ENCODE peak calls at places on chromosomes 13 and 19, in five cellular contexts. One of them, this sample, is unnamed.

GRCh38 chr19:16366433-16367268 is 42.0 kb downstream of the KLF2 start:
- DNase-seq in astrocyte of the spinal cord: no peak
- DNase-seq in CD4-positive, alpha-beta T cell: no peak
- DNase-seq in RWPE1: no peak
- DNase-seq in cardiac muscle cell: no peak
- DNase-seq in this sample: peak; percentile 73

GRCh38 chr19:47854459-47854858 is 4.6 kb upstream of the TPRX2 start:
- DNase-seq in astrocyte of the spinal cord: no peak
- DNase-seq in CD4-positive, alpha-beta T cell: no peak
- DNase-seq in cardiac muscle cell: no peak
- DNase-seq in RWPE1: no peak
- DNase-seq in this sample: no peak

GRCh38 chr19:18481505-18482222 is 40.2 kb downstream of the ELL start:
- DNase-seq in cardiac muscle cell: no peak
- DNase-seq in astrocyte of the spinal cord: no peak
- DNase-seq in CD4-positive, alpha-beta T cell: no peak
- DNase-seq in RWPE1: no peak
- DNase-seq in this sample: no peak

GRCh38 chr13:43664700-43665191 is 122.0 kb downstream of the ENOX1 start:
- DNase-seq in cardiac muscle cell: peak; percentile 18
- DNase-seq in astrocyte of the spinal cord: peak; percentile 75
- DNase-seq in RWPE1: peak; percentile 25
- DNase-seq in CD4-positive, alpha-beta T cell: no peak
- DNase-seq in this sample: no peak

GRCh38 chr13:36767276-36767675 is 51.7 kb upstream of the RFXAP start:
- DNase-seq in CD4-positive, alpha-beta T cell: no peak
- DNase-seq in astrocyte of the spinal cord: no peak
- DNase-seq in RWPE1: no peak
- DNase-seq in cardiac muscle cell: no peak
- DNase-seq in this sample: no peak

GRCh38 chr13:78679329-78679728 is 20.4 kb upstream of the OBI1 start:
- DNase-seq in CD4-positive, alpha-beta T cell: no peak
- DNase-seq in cardiac muscle cell: peak; percentile 45
- DNase-seq in astrocyte of the spinal cord: no peak
- DNase-seq in RWPE1: no peak
- DNase-seq in this sample: no peak

GRCh38 chr19:51980116-51980736 is 6.4 kb downstream of the ZNF350 start:
- DNase-seq in astrocyte of the spinal cord: no peak
- DNase-seq in CD4-positive, alpha-beta T cell: no peak
- DNase-seq in cardiac muscle cell: no peak
- DNase-seq in RWPE1: no peak
- DNase-seq in this sample: no peak

GRCh38 chr19:38718747-38719543 is 25.3 kb downstream of the CAPN12 start:
- DNase-seq in astrocyte of the spinal cord: peak; percentile 59
- DNase-seq in RWPE1: no peak
- DNase-seq in cardiac muscle cell: peak; percentile 59
- DNase-seq in CD4-positive, alpha-beta T cell: no peak
- DNase-seq in this sample: no peak

GRCh38 chr13:102870677-102871415 is 25.0 kb downstream of the ERCC5 start:
- DNase-seq in cardiac muscle cell: peak; percentile 82
- DNase-seq in astrocyte of the spinal cord: peak; percentile 73
- DNase-seq in RWPE1: peak; percentile 76
- DNase-seq in CD4-positive, alpha-beta T cell: peak; percentile 9
- DNase-seq in this sample: peak; percentile 70

GRCh38 chr19:43934055-43934984 is 762 bp downstream of the ZNF45 start:
- DNase-seq in cardiac muscle cell: peak; percentile 3
- DNase-seq in astrocyte of the spinal cord: no peak
- DNase-seq in CD4-positive, alpha-beta T cell: no peak
- DNase-seq in RWPE1: peak; percentile 13
- DNase-seq in this sample: peak; percentile 13

GRCh38 chr13:113491418-113491883 is 940 bp upstream of the DCUN1D2 start:
- DNase-seq in CD4-positive, alpha-beta T cell: no peak
- DNase-seq in RWPE1: peak; percentile 41
- DNase-seq in astrocyte of the spinal cord: peak; percentile 29
- DNase-seq in cardiac muscle cell: peak; percentile 47
- DNase-seq in this sample: no peak

GRCh38 chr19:18401580-18402112 is 4.2 kb upstream of the LRRC25 start:
- DNase-seq in RWPE1: no peak
- DNase-seq in astrocyte of the spinal cord: peak; percentile 57
- DNase-seq in CD4-positive, alpha-beta T cell: no peak
- DNase-seq in cardiac muscle cell: no peak
- DNase-seq in this sample: peak; percentile 67

GRCh38 chr19:2391118-2391725 is 31.2 kb downstream of the TMPRSS9 start:
- DNase-seq in astrocyte of the spinal cord: peak; percentile 70
- DNase-seq in cardiac muscle cell: peak; percentile 66
- DNase-seq in CD4-positive, alpha-beta T cell: peak; percentile 15
- DNase-seq in RWPE1: peak; percentile 44
- DNase-seq in this sample: peak; percentile 74

GRCh38 chr13:45511310-45512147 is 46.8 kb downstream of the COG3 start:
- DNase-seq in RWPE1: peak; percentile 58
- DNase-seq in astrocyte of the spinal cord: peak; percentile 79
- DNase-seq in cardiac muscle cell: peak; percentile 78
- DNase-seq in CD4-positive, alpha-beta T cell: no peak
- DNase-seq in this sample: peak; percentile 65

GRCh38 chr13:60720590-60720989 is 323.6 kb downstream of the TDRD3 start:
- DNase-seq in CD4-positive, alpha-beta T cell: no peak
- DNase-seq in RWPE1: no peak
- DNase-seq in cardiac muscle cell: no peak
- DNase-seq in astrocyte of the spinal cord: no peak
- DNase-seq in this sample: no peak

GRCh38 chr19:3129112-3129511 is 6.7 kb upstream of the GNA15 start:
- DNase-seq in CD4-positive, alpha-beta T cell: no peak
- DNase-seq in astrocyte of the spinal cord: peak; percentile 73
- DNase-seq in cardiac muscle cell: no peak
- DNase-seq in RWPE1: no peak
- DNase-seq in this sample: no peak

GRCh38 chr13:44451109-44451508 is 77.5 kb downstream of the SERP2 start:
- DNase-seq in RWPE1: no peak
- DNase-seq in CD4-positive, alpha-beta T cell: no peak
- DNase-seq in astrocyte of the spinal cord: no peak
- DNase-seq in cardiac muscle cell: no peak
- DNase-seq in this sample: no peak

GRCh38 chr13:22073718-22074117 is 402.8 kb downstream of the FGF9 start:
- DNase-seq in cardiac muscle cell: no peak
- DNase-seq in astrocyte of the spinal cord: no peak
- DNase-seq in RWPE1: no peak
- DNase-seq in CD4-positive, alpha-beta T cell: no peak
- DNase-seq in this sample: peak; percentile 42

GRCh38 chr13:85298387-85298924 is 500.8 kb downstream of the SLITRK6 start:
- DNase-seq in CD4-positive, alpha-beta T cell: no peak
- DNase-seq in astrocyte of the spinal cord: no peak
- DNase-seq in RWPE1: no peak
- DNase-seq in cardiac muscle cell: no peak
- DNase-seq in this sample: no peak

GRCh38 chr13:34671136-34671535 is 270.9 kb upstream of the NBEA start:
- DNase-seq in astrocyte of the spinal cord: no peak
- DNase-seq in CD4-positive, alpha-beta T cell: no peak
- DNase-seq in RWPE1: no peak
- DNase-seq in cardiac muscle cell: no peak
- DNase-seq in this sample: no peak

GRCh38 chr19:18322318-18322758 is 538 bp downstream of the LSM4 start:
- DNase-seq in CD4-positive, alpha-beta T cell: no peak
- DNase-seq in cardiac muscle cell: peak; percentile 63
- DNase-seq in RWPE1: peak; percentile 67
- DNase-seq in astrocyte of the spinal cord: peak; percentile 59
- DNase-seq in this sample: peak; percentile 60

GRCh38 chr13:90824027-90824426 is 523.5 kb upstream of the MIR17HG start:
- DNase-seq in RWPE1: no peak
- DNase-seq in astrocyte of the spinal cord: no peak
- DNase-seq in cardiac muscle cell: no peak
- DNase-seq in CD4-positive, alpha-beta T cell: no peak
- DNase-seq in this sample: no peak

GRCh38 chr13:30998548-30999140 is 66.2 kb downstream of the TEX26 start:
- DNase-seq in astrocyte of the spinal cord: peak; percentile 82
- DNase-seq in RWPE1: no peak
- DNase-seq in cardiac muscle cell: peak; percentile 50
- DNase-seq in CD4-positive, alpha-beta T cell: no peak
- DNase-seq in this sample: no peak

GRCh38 chr13:20772401-20773131 is 1.2 kb downstream of the EEF1AKMT1 start:
- DNase-seq in astrocyte of the spinal cord: no peak
- DNase-seq in CD4-positive, alpha-beta T cell: no peak
- DNase-seq in cardiac muscle cell: no peak
- DNase-seq in RWPE1: no peak
- DNase-seq in this sample: no peak

GRCh38 chr19:48630289-48631036 is 6.7 kb downstream of the DBP start:
- DNase-seq in cardiac muscle cell: peak; percentile 53
- DNase-seq in CD4-positive, alpha-beta T cell: no peak
- DNase-seq in RWPE1: no peak
- DNase-seq in astrocyte of the spinal cord: peak; percentile 60
- DNase-seq in this sample: no peak

GRCh38 chr19:39841041-39841440 is 5.1 kb downstream of the FBL start:
- DNase-seq in CD4-positive, alpha-beta T cell: no peak
- DNase-seq in RWPE1: no peak
- DNase-seq in cardiac muscle cell: no peak
- DNase-seq in astrocyte of the spinal cord: no peak
- DNase-seq in this sample: no peak

GRCh38 chr19:39843919-39844793 is 2.0 kb downstream of the FBL start:
- DNase-seq in astrocyte of the spinal cord: peak; percentile 61
- DNase-seq in CD4-positive, alpha-beta T cell: no peak
- DNase-seq in RWPE1: no peak
- DNase-seq in cardiac muscle cell: peak; percentile 53
- DNase-seq in this sample: no peak

GRCh38 chr19:39840492-39840891 is 5.7 kb downstream of the FBL start:
- DNase-seq in CD4-positive, alpha-beta T cell: no peak
- DNase-seq in cardiac muscle cell: no peak
- DNase-seq in astrocyte of the spinal cord: no peak
- DNase-seq in RWPE1: no peak
- DNase-seq in this sample: no peak

GRCh38 chr19:39845172-39845571 is 1.0 kb downstream of the FBL start:
- DNase-seq in astrocyte of the spinal cord: no peak
- DNase-seq in RWPE1: no peak
- DNase-seq in cardiac muscle cell: no peak
- DNase-seq in CD4-positive, alpha-beta T cell: no peak
- DNase-seq in this sample: no peak

DNA sequence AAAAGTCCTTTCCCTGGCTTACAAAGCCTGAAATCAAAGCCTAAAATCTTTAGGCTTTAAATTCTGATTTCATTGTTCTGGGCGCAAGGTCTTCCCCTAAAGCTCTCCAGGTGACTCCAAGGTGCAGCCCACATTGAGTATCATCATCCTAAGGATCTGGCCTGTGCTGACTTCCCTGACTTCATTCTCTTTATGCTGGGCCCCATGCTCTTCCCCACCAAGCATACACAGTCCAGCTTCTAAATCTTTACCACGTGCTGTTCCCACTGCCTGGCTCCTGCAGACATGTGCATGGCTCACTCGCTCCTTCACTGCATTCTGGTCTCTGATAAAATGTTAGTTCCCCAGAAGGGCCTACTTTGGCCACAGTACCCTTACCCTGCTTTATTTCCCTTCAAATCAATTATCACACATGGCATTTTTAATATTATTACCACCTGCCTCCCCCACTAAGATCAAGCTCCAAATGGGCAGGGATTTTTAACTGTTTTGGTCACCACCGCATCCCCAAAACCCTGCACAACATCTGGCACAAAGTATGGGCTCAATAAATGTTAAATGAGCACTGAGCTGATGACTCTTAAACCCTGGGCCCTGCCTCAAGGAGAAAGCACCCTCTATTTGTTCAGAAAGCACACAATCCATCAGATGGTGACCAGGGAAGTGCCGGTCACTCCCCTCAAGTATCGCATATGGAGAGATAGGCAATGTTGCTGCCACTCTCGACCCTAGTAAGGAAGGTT is 3.3 kb downstream of the FBL start:
- DNase-seq in RWPE1: no peak
- DNase-seq in astrocyte of the spinal cord: no peak
- DNase-seq in cardiac muscle cell: no peak
- DNase-seq in CD4-positive, alpha-beta T cell: no peak
- DNase-seq in this sample: no peak
- TF ChIP-seq CTCF in RWPE1: peak; percentile 8
- TF ChIP-seq CTCF in astrocyte of the spinal cord: no peak
- TF ChIP-seq CTCF in cardiac muscle cell: no peak
- TF ChIP-seq CTCF in CD4-positive, alpha-beta T cell: no peak
- TF ChIP-seq CTCF in this sample: no peak

DNA sequence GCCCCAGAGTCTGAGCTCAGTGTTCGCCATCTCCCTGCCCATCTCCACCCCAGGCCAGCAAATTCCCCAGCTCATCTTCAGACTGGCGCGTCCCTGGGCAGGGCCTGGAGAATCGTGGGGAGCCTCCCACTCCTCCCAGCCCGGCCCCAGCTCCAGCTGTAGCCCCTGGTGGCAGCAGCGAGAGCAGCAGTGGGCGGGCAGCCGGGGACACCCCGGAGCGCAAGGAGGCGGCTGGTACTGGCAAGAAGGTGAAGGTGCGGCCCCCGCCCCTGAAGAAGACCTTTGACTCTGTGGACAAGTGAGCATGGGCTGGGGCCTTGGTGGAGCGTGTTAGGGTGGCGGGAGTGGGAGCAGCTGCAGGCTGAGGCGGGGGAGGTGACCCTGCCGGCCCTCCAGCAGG is 8.4 kb upstream of the PRR19 start:
- DNase-seq in CD4-positive, alpha-beta T cell: no peak
- DNase-seq in astrocyte of the spinal cord: no peak
- DNase-seq in RWPE1: no peak
- DNase-seq in cardiac muscle cell: no peak
- DNase-seq in this sample: no peak
- TF ChIP-seq CTCF in CD4-positive, alpha-beta T cell: no peak
- TF ChIP-seq CTCF in astrocyte of the spinal cord: peak; percentile 37
- TF ChIP-seq CTCF in RWPE1: no peak
- TF ChIP-seq CTCF in cardiac muscle cell: peak; percentile 8
- TF ChIP-seq CTCF in this sample: no peak

GRCh38 chr13:40338217-40338616 is 328.2 kb downstream of the FOXO1 start:
- DNase-seq in RWPE1: no peak
- DNase-seq in astrocyte of the spinal cord: no peak
- DNase-seq in cardiac muscle cell: no peak
- DNase-seq in CD4-positive, alpha-beta T cell: no peak
- DNase-seq in this sample: no peak

GRCh38 chr13:40342461-40342860 is 324.0 kb downstream of the FOXO1 start:
- DNase-seq in cardiac muscle cell: no peak
- DNase-seq in astrocyte of the spinal cord: no peak
- DNase-seq in CD4-positive, alpha-beta T cell: no peak
- DNase-seq in RWPE1: no peak
- DNase-seq in this sample: no peak

GRCh38 chr13:40341501-40341900 is 324.9 kb downstream of the FOXO1 start:
- DNase-seq in astrocyte of the spinal cord: no peak
- DNase-seq in CD4-positive, alpha-beta T cell: no peak
- DNase-seq in RWPE1: no peak
- DNase-seq in cardiac muscle cell: no peak
- DNase-seq in this sample: no peak

GRCh38 chr13:40341086-40341471 is 325.4 kb downstream of the FOXO1 start:
- DNase-seq in astrocyte of the spinal cord: peak; percentile 18
- DNase-seq in CD4-positive, alpha-beta T cell: no peak
- DNase-seq in cardiac muscle cell: no peak
- DNase-seq in RWPE1: no peak
- DNase-seq in this sample: no peak

GRCh38 chr13:40340368-40341085 is 325.9 kb downstream of the FOXO1 start:
- DNase-seq in RWPE1: no peak
- DNase-seq in astrocyte of the spinal cord: no peak
- DNase-seq in cardiac muscle cell: no peak
- DNase-seq in CD4-positive, alpha-beta T cell: no peak
- DNase-seq in this sample: no peak
- TF ChIP-seq CTCF in RWPE1: no peak
- TF ChIP-seq CTCF in astrocyte of the spinal cord: no peak
- TF ChIP-seq CTCF in cardiac muscle cell: no peak
- TF ChIP-seq CTCF in CD4-positive, alpha-beta T cell: no peak
- TF ChIP-seq CTCF in this sample: no peak

GRCh38 chr13:107375701-107376350 is 807.9 kb upstream of the ARGLU1 start:
- DNase-seq in RWPE1: no peak
- DNase-seq in cardiac muscle cell: no peak
- DNase-seq in CD4-positive, alpha-beta T cell: no peak
- DNase-seq in astrocyte of the spinal cord: peak; percentile 9
- DNase-seq in this sample: no peak
- TF ChIP-seq CTCF in RWPE1: no peak
- TF ChIP-seq CTCF in cardiac muscle cell: no peak
- TF ChIP-seq CTCF in CD4-positive, alpha-beta T cell: no peak
- TF ChIP-seq CTCF in astrocyte of the spinal cord: no peak
- TF ChIP-seq CTCF in this sample: no peak

GRCh38 chr19:49987159-49987698 is 26.3 kb upstream of the SIGLEC11 start:
- DNase-seq in RWPE1: peak; percentile 76
- DNase-seq in CD4-positive, alpha-beta T cell: peak; percentile 57
- DNase-seq in astrocyte of the spinal cord: peak; percentile 90
- DNase-seq in cardiac muscle cell: peak; percentile 98
- DNase-seq in this sample: peak; percentile 83
- TF ChIP-seq CTCF in RWPE1: no peak
- TF ChIP-seq CTCF in CD4-positive, alpha-beta T cell: no peak
- TF ChIP-seq CTCF in astrocyte of the spinal cord: no peak
- TF ChIP-seq CTCF in cardiac muscle cell: no peak
- TF ChIP-seq CTCF in this sample: no peak

This sample was measured in GM13976.